ENCODE peak calls at places on chromosomes 2 and 18, in ten cellular contexts. One of them, this sample, is unnamed.

GRCh38 chr18:59801576-59801975 is 98.2 kb upstream of the PMAIP1 start:
- DNase-seq in cardiac muscle cell: no peak
- DNase-seq in GM12865: no peak
- DNase-seq in pancreas: no peak
- DNase-seq in right lobe of liver: no peak
- DNase-seq in right atrium auricular region: no peak
- DNase-seq in fibroblast of mammary gland: no peak
- DNase-seq in BE2C: no peak
- DNase-seq in HL-60: no peak
- DNase-seq in HFF-Myc: no peak
- DNase-seq in this sample: no peak

GRCh38 chr2:109365131-109365530 is 236.1 kb downstream of the SH3RF3 start:
- DNase-seq in cardiac muscle cell: no peak
- DNase-seq in GM12865: no peak
- DNase-seq in pancreas: no peak
- DNase-seq in right lobe of liver: no peak
- DNase-seq in right atrium auricular region: peak
- DNase-seq in fibroblast of mammary gland: no peak
- DNase-seq in BE2C: no peak
- DNase-seq in HL-60: no peak
- DNase-seq in HFF-Myc: no peak
- DNase-seq in this sample: no peak

GRCh38 chr2:121356058-121356640 is 71.1 kb upstream of the TFCP2L1 start:
- DNase-seq in cardiac muscle cell: peak
- DNase-seq in GM12865: peak
- DNase-seq in pancreas: no peak
- DNase-seq in right lobe of liver: no peak
- DNase-seq in right atrium auricular region: no peak
- DNase-seq in fibroblast of mammary gland: peak
- DNase-seq in BE2C: peak
- DNase-seq in HL-60: peak
- DNase-seq in HFF-Myc: peak
- DNase-seq in this sample: peak

GRCh38 chr2:234478121-234478858 is 18.6 kb downstream of the ARL4C start:
- DNase-seq in cardiac muscle cell: no peak
- DNase-seq in GM12865: no peak
- DNase-seq in pancreas: no peak
- DNase-seq in right lobe of liver: no peak
- DNase-seq in right atrium auricular region: no peak
- DNase-seq in fibroblast of mammary gland: no peak
- DNase-seq in BE2C: no peak
- DNase-seq in HL-60: no peak
- DNase-seq in HFF-Myc: no peak
- DNase-seq in this sample: no peak

GRCh38 chr2:220789961-220790360 is 782.1 kb downstream of the EPHA4 start:
- DNase-seq in cardiac muscle cell: no peak
- DNase-seq in GM12865: no peak
- DNase-seq in pancreas: no peak
- DNase-seq in right lobe of liver: no peak
- DNase-seq in right atrium auricular region: no peak
- DNase-seq in fibroblast of mammary gland: peak
- DNase-seq in BE2C: no peak
- DNase-seq in HL-60: no peak
- DNase-seq in HFF-Myc: peak
- DNase-seq in this sample: no peak

GRCh38 chr2:178436662-178437061 is 14.3 kb downstream of the PRKRA start:
- DNase-seq in cardiac muscle cell: no peak
- DNase-seq in GM12865: no peak
- DNase-seq in pancreas: no peak
- DNase-seq in right lobe of liver: no peak
- DNase-seq in right atrium auricular region: no peak
- DNase-seq in fibroblast of mammary gland: no peak
- DNase-seq in BE2C: no peak
- DNase-seq in HL-60: no peak
- DNase-seq in HFF-Myc: no peak
- DNase-seq in this sample: no peak

GRCh38 chr2:20868377-20868776 is 45.5 kb upstream of the LDAH start:
- DNase-seq in cardiac muscle cell: no peak
- DNase-seq in GM12865: peak
- DNase-seq in pancreas: no peak
- DNase-seq in right lobe of liver: no peak
- DNase-seq in right atrium auricular region: no peak
- DNase-seq in fibroblast of mammary gland: no peak
- DNase-seq in BE2C: no peak
- DNase-seq in HL-60: no peak
- DNase-seq in HFF-Myc: no peak
- DNase-seq in this sample: no peak

GRCh38 chr2:38248707-38249106 is 128.4 kb downstream of the ATL2 start:
- DNase-seq in cardiac muscle cell: no peak
- DNase-seq in GM12865: no peak
- DNase-seq in pancreas: no peak
- DNase-seq in right lobe of liver: no peak
- DNase-seq in right atrium auricular region: no peak
- DNase-seq in fibroblast of mammary gland: no peak
- DNase-seq in BE2C: no peak
- DNase-seq in HL-60: no peak
- DNase-seq in HFF-Myc: no peak
- DNase-seq in this sample: no peak

GRCh38 chr2:230983566-230983965 is 12.4 kb upstream of the SPATA3 start:
- DNase-seq in cardiac muscle cell: no peak
- DNase-seq in GM12865: peak
- DNase-seq in pancreas: no peak
- DNase-seq in right lobe of liver: no peak
- DNase-seq in right atrium auricular region: no peak
- DNase-seq in fibroblast of mammary gland: no peak
- DNase-seq in BE2C: no peak
- DNase-seq in HL-60: no peak
- DNase-seq in HFF-Myc: no peak
- DNase-seq in this sample: no peak

GRCh38 chr2:230989731-230990130 is 6.2 kb upstream of the SPATA3 start:
- DNase-seq in cardiac muscle cell: no peak
- DNase-seq in GM12865: no peak
- DNase-seq in pancreas: no peak
- DNase-seq in right lobe of liver: no peak
- DNase-seq in right atrium auricular region: no peak
- DNase-seq in fibroblast of mammary gland: no peak
- DNase-seq in BE2C: no peak
- DNase-seq in HL-60: no peak
- DNase-seq in HFF-Myc: no peak
- DNase-seq in this sample: no peak

GRCh38 chr2:230987137-230988020 is 8.5 kb upstream of the SPATA3 start:
- DNase-seq in cardiac muscle cell: peak
- DNase-seq in GM12865: peak
- DNase-seq in pancreas: peak
- DNase-seq in right lobe of liver: peak
- DNase-seq in right atrium auricular region: peak
- DNase-seq in fibroblast of mammary gland: peak
- DNase-seq in BE2C: peak
- DNase-seq in HL-60: peak
- DNase-seq in HFF-Myc: peak
- DNase-seq in this sample: peak

GRCh38 chr2:230985519-230986231 is 10.2 kb upstream of the SPATA3 start:
- DNase-seq in cardiac muscle cell: no peak
- DNase-seq in GM12865: peak
- DNase-seq in pancreas: no peak
- DNase-seq in right lobe of liver: no peak
- DNase-seq in right atrium auricular region: no peak
- DNase-seq in fibroblast of mammary gland: no peak
- DNase-seq in BE2C: no peak
- DNase-seq in HL-60: no peak
- DNase-seq in HFF-Myc: no peak
- DNase-seq in this sample: no peak

DNA sequence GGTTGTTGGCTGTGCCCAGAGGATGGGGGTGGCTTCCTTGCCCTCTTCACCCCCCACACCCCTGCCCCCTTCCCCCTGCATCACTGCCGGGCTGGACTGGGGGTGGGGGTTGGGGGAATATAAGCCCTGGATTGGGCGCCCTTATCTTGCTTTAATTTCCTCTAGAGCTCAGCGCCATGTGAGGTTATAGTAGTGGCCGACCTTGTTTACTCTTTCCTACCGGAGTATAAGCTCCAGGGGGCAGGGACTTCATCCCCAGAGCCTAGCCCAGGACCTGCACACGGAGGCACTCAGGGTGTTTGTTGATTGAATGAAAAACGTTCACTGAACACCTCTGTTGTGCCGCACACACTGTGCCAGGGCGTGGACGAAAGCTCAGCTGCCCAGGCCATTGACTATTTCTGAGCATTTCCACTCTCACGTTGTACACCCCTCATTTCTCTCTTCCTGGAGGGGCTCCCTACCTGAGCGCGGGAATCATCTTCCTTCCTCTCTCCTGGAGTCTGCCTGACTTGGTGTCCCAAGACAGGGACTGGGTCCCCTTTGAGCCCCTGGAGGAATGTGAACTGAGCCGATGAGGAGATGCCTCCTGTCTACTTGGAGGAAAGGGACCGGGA is 9.3 kb upstream of the SPATA3 start:
- DNase-seq in cardiac muscle cell: no peak
- DNase-seq in GM12865: peak
- DNase-seq in pancreas: no peak
- DNase-seq in right lobe of liver: no peak
- DNase-seq in right atrium auricular region: no peak
- DNase-seq in fibroblast of mammary gland: no peak
- DNase-seq in BE2C: no peak
- DNase-seq in HL-60: no peak
- DNase-seq in HFF-Myc: no peak
- DNase-seq in this sample: no peak
- H3K4me3 ChIP-seq in cardiac muscle cell: peak
- H3K4me3 ChIP-seq in GM12865: peak
- H3K4me3 ChIP-seq in pancreas: peak
- H3K4me3 ChIP-seq in right lobe of liver: no peak
- H3K4me3 ChIP-seq in right atrium auricular region: peak
- H3K4me3 ChIP-seq in fibroblast of mammary gland: peak
- H3K4me3 ChIP-seq in BE2C: peak
- H3K4me3 ChIP-seq in HL-60: peak
- H3K4me3 ChIP-seq in HFF-Myc: peak
- H3K4me3 ChIP-seq in this sample: peak

DNA sequence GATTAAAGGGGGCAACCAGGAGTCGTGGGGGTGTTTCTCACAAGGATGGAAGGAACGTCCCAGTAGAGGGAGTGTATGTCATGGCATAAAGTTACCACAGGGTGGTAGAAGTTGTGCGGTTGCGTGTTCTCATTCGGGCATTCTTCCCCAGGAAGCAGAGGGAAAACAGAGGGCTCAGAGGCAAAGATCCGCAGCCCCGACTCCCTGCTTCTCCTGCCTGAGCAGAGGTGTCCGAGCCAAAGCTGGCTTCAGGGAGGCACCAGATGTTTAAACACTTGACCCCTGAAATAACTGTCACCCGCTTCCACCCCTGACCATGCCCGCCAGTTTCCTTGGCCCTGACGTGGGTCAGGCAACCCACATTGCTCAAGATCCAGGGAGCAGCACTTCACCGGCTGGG is 83.7 kb downstream of the EN1 start:
- DNase-seq in cardiac muscle cell: peak
- DNase-seq in GM12865: no peak
- DNase-seq in pancreas: no peak
- DNase-seq in right lobe of liver: no peak
- DNase-seq in right atrium auricular region: no peak
- DNase-seq in fibroblast of mammary gland: peak
- DNase-seq in BE2C: no peak
- DNase-seq in HL-60: no peak
- DNase-seq in HFF-Myc: no peak
- DNase-seq in this sample: no peak
- TF ChIP-seq CTCF in cardiac muscle cell: peak
- TF ChIP-seq CTCF in GM12865: no peak
- TF ChIP-seq CTCF in pancreas: no peak
- TF ChIP-seq CTCF in right lobe of liver: peak
- TF ChIP-seq CTCF in right atrium auricular region: no peak
- TF ChIP-seq CTCF in fibroblast of mammary gland: peak
- TF ChIP-seq CTCF in BE2C: no peak
- TF ChIP-seq CTCF in HL-60: no peak
- TF ChIP-seq CTCF in HFF-Myc: no peak
- TF ChIP-seq CTCF in this sample: peak

GRCh38 chr2:113278073-113278811 is 479 bp downstream of the PAX8 start:
- DNase-seq in cardiac muscle cell: no peak
- DNase-seq in GM12865: no peak
- DNase-seq in pancreas: peak
- DNase-seq in right lobe of liver: no peak
- DNase-seq in right atrium auricular region: no peak
- DNase-seq in fibroblast of mammary gland: no peak
- DNase-seq in BE2C: no peak
- DNase-seq in HL-60: no peak
- DNase-seq in HFF-Myc: no peak
- DNase-seq in this sample: no peak

GRCh38 chr2:113275556-113276215 is 3.0 kb downstream of the PAX8 start:
- DNase-seq in cardiac muscle cell: no peak
- DNase-seq in GM12865: no peak
- DNase-seq in pancreas: no peak
- DNase-seq in right lobe of liver: no peak
- DNase-seq in right atrium auricular region: no peak
- DNase-seq in fibroblast of mammary gland: no peak
- DNase-seq in BE2C: no peak
- DNase-seq in HL-60: no peak
- DNase-seq in HFF-Myc: no peak
- DNase-seq in this sample: no peak

GRCh38 chr2:113276216-113276905 is 2.4 kb downstream of the PAX8 start:
- DNase-seq in cardiac muscle cell: no peak
- DNase-seq in GM12865: no peak
- DNase-seq in pancreas: no peak
- DNase-seq in right lobe of liver: no peak
- DNase-seq in right atrium auricular region: no peak
- DNase-seq in fibroblast of mammary gland: no peak
- DNase-seq in BE2C: no peak
- DNase-seq in HL-60: no peak
- DNase-seq in HFF-Myc: no peak
- DNase-seq in this sample: no peak

GRCh38 chr2:113277474-113278072 is 1.1 kb downstream of the PAX8 start:
- DNase-seq in cardiac muscle cell: peak
- DNase-seq in GM12865: no peak
- DNase-seq in pancreas: peak
- DNase-seq in right lobe of liver: no peak
- DNase-seq in right atrium auricular region: no peak
- DNase-seq in fibroblast of mammary gland: no peak
- DNase-seq in BE2C: no peak
- DNase-seq in HL-60: no peak
- DNase-seq in HFF-Myc: no peak
- DNase-seq in this sample: no peak

DNA sequence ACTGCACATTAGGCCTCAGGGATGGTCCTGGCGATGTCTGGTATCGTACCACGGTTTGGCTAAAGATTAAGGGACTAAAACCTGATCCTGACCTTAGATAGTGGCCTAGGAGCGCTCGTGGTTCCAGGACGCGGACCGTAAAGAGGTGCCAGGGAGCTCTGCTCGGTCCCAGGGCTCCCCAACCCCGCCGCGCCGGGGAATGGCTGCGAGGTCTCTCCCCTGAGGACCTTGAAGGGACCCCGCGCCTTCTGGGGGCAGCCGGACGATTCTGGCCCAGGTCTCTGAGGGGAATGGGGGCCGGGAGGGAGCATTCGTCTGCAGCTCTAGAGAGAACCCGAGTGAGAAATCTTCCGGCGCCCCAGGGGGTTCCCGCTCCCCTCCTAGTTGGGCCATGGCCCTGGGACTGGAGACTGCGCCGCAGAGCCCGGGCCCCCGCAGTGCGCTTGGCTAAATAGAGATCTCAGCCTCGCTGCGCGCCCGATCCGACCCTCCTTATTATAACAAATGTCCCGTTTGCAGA is 1.8 kb downstream of the PAX8 start:
- DNase-seq in cardiac muscle cell: no peak
- DNase-seq in GM12865: no peak
- DNase-seq in pancreas: peak
- DNase-seq in right lobe of liver: peak
- DNase-seq in right atrium auricular region: no peak
- DNase-seq in fibroblast of mammary gland: no peak
- DNase-seq in BE2C: no peak
- DNase-seq in HL-60: no peak
- DNase-seq in HFF-Myc: no peak
- DNase-seq in this sample: no peak
- H3K4me3 ChIP-seq in cardiac muscle cell: no peak
- H3K4me3 ChIP-seq in GM12865: no peak
- H3K4me3 ChIP-seq in pancreas: no peak
- H3K4me3 ChIP-seq in right lobe of liver: no peak
- H3K4me3 ChIP-seq in right atrium auricular region: no peak
- H3K4me3 ChIP-seq in fibroblast of mammary gland: no peak
- H3K4me3 ChIP-seq in BE2C: no peak
- H3K4me3 ChIP-seq in HL-60: no peak
- H3K4me3 ChIP-seq in HFF-Myc: no peak
- H3K4me3 ChIP-seq in this sample: no peak

DNA sequence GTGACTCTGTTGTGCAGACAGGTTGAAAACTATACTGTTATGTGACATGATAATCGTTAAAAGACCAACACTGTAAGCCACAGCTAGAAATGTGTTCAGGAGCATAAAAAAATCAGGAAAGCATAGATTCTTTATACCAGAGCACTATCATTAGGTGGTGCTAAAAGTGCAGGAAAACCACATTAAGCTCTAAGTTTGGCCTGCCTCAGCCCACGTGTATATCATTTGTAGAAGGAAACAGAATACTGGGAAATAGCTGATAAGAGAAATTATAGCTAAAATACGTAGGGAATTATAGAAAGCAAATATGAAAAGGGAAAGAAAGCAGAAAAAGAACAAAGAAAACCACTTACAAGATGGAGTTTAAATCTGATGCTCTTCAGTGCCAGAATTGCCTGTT is 26.5 kb upstream of the C2orf74 start:
- DNase-seq in cardiac muscle cell: peak
- DNase-seq in GM12865: no peak
- DNase-seq in pancreas: no peak
- DNase-seq in right lobe of liver: no peak
- DNase-seq in right atrium auricular region: no peak
- DNase-seq in fibroblast of mammary gland: peak
- DNase-seq in BE2C: peak
- DNase-seq in HL-60: peak
- DNase-seq in HFF-Myc: peak
- DNase-seq in this sample: peak
- TF ChIP-seq CTCF in cardiac muscle cell: peak
- TF ChIP-seq CTCF in GM12865: no peak
- TF ChIP-seq CTCF in pancreas: no peak
- TF ChIP-seq CTCF in right lobe of liver: peak
- TF ChIP-seq CTCF in right atrium auricular region: peak
- TF ChIP-seq CTCF in fibroblast of mammary gland: peak
- TF ChIP-seq CTCF in BE2C: peak
- TF ChIP-seq CTCF in HL-60: no peak
- TF ChIP-seq CTCF in HFF-Myc: peak
- TF ChIP-seq CTCF in this sample: peak

This sample was measured in retinal pigment epithelial cell.